ENCODE peak calls at places on chromosomes 13 and 19, in four cellular contexts. E, M, F and D are unnamed samples.

GRCh38 chr13:46747031-46747820 is 49.7 kb downstream of the ESD start:
- DNase-seq in M (no peak), E (no peak), F (no peak), D (no peak)

GRCh38 chr19:42831221-42832019 is 48.1 kb downstream of the PSG1 start:
- DNase-seq in E (no peak), M (no peak), F (no peak), D (no peak)

GRCh38 chr13:109410868-109411267 is 375.5 kb downstream of the IRS2 start:
- DNase-seq in F (no peak), M (no peak), E (no peak), D (no peak)

GRCh38 chr13:41344358-41344757 is 33.3 kb downstream of the NAA16 start:
- DNase-seq in E (no peak), F (no peak), M (no peak), D (no peak)

GRCh38 chr19:38692458-38693379 is 45.3 kb downstream of the ACTN4 start:
- DNase-seq in F (no peak), E (no peak), M (no peak), D (no peak)

GRCh38 chr13:80116107-80116506 is 224.8 kb downstream of the SPRY2 start:
- DNase-seq in F (no peak), M (no peak), E (no peak), D (no peak)

GRCh38 chr19:34960103-34960805 is 3.8 kb downstream of the ZNF792 start:
- DNase-seq in M (no peak), E (no peak), F (no peak), D (no peak)

GRCh38 chr19:58052256-58052655 is 6.8 kb upstream of the ZNF135 start:
- DNase-seq in M (no peak), E (no peak), F (no peak), D (no peak)

GRCh38 chr13:109274188-109274821 is 512.1 kb downstream of the IRS2 start:
- DNase-seq in E (no peak), M (peak), F (no peak), D (no peak)

GRCh38 chr19:1901940-1902404 is 3.2 kb upstream of the ADAT3 start:
- DNase-seq in M (no peak), F (no peak), E (no peak), D (peak)

GRCh38 chr13:56166864-56167263 is 973.9 kb upstream of the PRR20A start:
- DNase-seq in F (no peak), M (no peak), E (no peak), D (no peak)

GRCh38 chr19:8697671-8698432 is 743 bp downstream of the ACTL9 start:
- DNase-seq in F (no peak), E (no peak), M (no peak), D (peak)

GRCh38 chr19:14550201-14550754 is 20.9 kb downstream of the TECR start:
- DNase-seq in E (no peak), F (no peak), M (peak), D (no peak)

GRCh38 chr13:62747629-62748028 is 1332.0 kb upstream of the PCDH20 start:
- DNase-seq in F (peak), E (no peak), M (no peak), D (peak)